ENCODE peak calls at places on chromosomes 16 and 17, in six cellular contexts. D is gastrocnemius medialis, F is AG04450, Z is HL-60, R is psoas muscle, O is PC-9. K is an unnamed sample.

GRCh38 chr17:34979153-34979552 is 1.2 kb upstream of the LIG3 start:
- DNase-seq in D (no peak), F (no peak), Z (no peak), R (no peak), O (no peak), K (no peak)

GRCh38 chr17:44971776-44972483 is 3.8 kb upstream of the C1QL1 start:
- DNase-seq in D (no peak), F (no peak), Z (no peak), R (no peak), O (no peak), K (no peak)

GRCh38 chr17:9676742-9677387 is 31.5 kb downstream of the USP43 start:
- DNase-seq in D (no peak), F (no peak), Z (no peak), R (no peak), O (peak; percentile 83), K (no peak)

GRCh38 chr17:43573579-43574321 is 27.6 kb upstream of the ETV4 start:
- DNase-seq in D (no peak), F (no peak), Z (no peak), R (no peak), O (no peak), K (no peak)

GRCh38 chr17:1555618-1556471 is 6.7 kb downstream of the PITPNA start:
- DNase-seq in D (peak; percentile 33), F (no peak), Z (peak; percentile 69), R (no peak), O (no peak), K (no peak)

GRCh38 chr16:1678500-1679098 is 520 bp downstream of the JPT2 start:
- DNase-seq in D (peak; percentile 39), F (no peak), Z (peak; percentile 38), R (no peak), O (no peak), K (peak; percentile 30)

GRCh38 chr17:20896153-20896649 is 146.6 kb downstream of the USP22 start:
- DNase-seq in D (no peak), F (no peak), Z (no peak), R (peak; percentile 67), O (no peak), K (peak; percentile 33)

GRCh38 chr16:26454102-26454501 is 612.6 kb upstream of the C16orf82 start:
- DNase-seq in D (no peak), F (no peak), Z (no peak), R (no peak), O (no peak), K (no peak)

GRCh38 chr17:2149934-2150333 is 95.0 kb downstream of the HIC1 start:
- DNase-seq in D (no peak), F (no peak), Z (no peak), R (no peak), O (no peak), K (no peak)

GRCh38 chr17:34076743-34077631 is 178.1 kb upstream of the CCL2 start:
- DNase-seq in D (no peak), F (no peak), Z (no peak), R (no peak), O (no peak), K (no peak)

GRCh38 chr16:81449241-81449640 is 4.6 kb downstream of the CMIP start:
- DNase-seq in D (no peak), F (no peak), Z (no peak), R (no peak), O (no peak), K (no peak)

GRCh38 chr17:34756670-34757021 is 177.3 kb downstream of the TMEM132E start:
- DNase-seq in D (no peak), F (no peak), Z (no peak), R (no peak), O (no peak), K (no peak)

GRCh38 chr16:23679274-23679985 is 741 bp downstream of the PLK1 start:
- DNase-seq in D (no peak), F (no peak), Z (peak; percentile 87), R (no peak), O (peak; percentile 62), K (no peak)

GRCh38 chr17:51044964-51045363 is 75.7 kb downstream of the SPAG9 start:
- DNase-seq in D (no peak), F (no peak), Z (no peak), R (no peak), O (no peak), K (no peak)

GRCh38 chr16:700684-701584 is 4.7 kb downstream of the FBXL16 start:
- DNase-seq in D (no peak), F (no peak), Z (no peak), R (no peak), O (no peak), K (no peak)

GRCh38 chr16:88344411-88345030 is 38.2 kb upstream of the ZNF469 start:
- DNase-seq in D (no peak), F (no peak), Z (no peak), R (no peak), O (no peak), K (no peak)

GRCh38 chr17:81514735-81515529 is 2.3 kb upstream of the ACTG1 start:
- DNase-seq in D (peak; percentile 77), F (no peak), Z (no peak), R (peak; percentile 89), O (peak; percentile 93), K (peak; percentile 61)
- H3K27me3 ChIP-seq in D (peaks cover 12% of the 10 kb centered on the region), F (no peaks in the 10 kb centered on the region), Z (peaks cover 7% of the 10 kb centered on the region), R (no peaks in the 10 kb centered on the region), O (no peaks in the 10 kb centered on the region), K (no peaks in the 10 kb centered on the region)

GRCh38 chr17:38719943-38720641 is 10.0 kb upstream of the CISD3 start:
- DNase-seq in D (no peak), F (no peak), Z (no peak), R (no peak), O (no peak), K (no peak)
- H3K27ac ChIP-seq in D (no peak overlapping the region), F (no peak overlapping the region), Z (no peak overlapping the region), R (no peak overlapping the region), O (no peak overlapping the region), K (no peak overlapping the region)

DNA sequence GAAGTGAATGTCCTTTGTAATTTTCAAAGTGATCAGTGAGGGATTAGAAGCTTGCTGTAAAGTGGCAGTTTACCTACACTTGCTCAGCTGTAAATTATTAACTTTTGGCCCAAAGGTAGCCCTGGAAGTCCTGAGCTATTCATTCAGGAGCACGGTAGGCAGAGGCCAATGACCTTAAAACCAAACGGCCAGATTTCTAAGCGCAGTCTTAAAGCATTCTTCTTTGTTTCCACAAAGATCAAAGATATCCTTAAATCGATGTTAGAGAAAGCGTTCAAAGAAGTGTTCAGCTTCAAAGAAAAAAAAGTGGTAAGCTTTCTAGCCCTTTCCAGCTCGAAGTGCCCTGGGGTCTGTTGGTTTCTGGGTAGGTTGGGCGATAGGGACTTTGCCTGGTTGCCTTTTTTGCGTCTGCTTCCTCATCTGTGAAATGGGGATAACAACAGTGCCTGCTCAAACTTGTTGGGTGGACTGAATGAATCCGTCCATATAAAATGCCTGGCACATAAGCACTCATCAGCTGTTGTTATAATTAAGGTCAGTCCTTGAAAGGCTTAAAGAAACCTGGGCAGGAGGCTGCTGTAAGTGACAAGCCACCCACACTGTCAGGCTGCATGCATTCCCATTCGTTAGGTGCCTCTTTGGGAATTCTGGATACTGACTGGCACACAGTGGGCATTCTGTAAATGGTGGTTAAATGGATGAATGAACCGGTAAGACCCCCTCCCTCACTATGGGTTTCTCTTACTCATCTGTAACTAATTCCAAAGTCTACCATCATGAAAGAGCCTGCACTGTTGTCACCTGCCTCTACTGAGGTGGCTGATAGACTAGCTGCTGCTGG is 113.2 kb downstream of the PRKCA start:
- DNase-seq in D (no peak), F (no peak), Z (no peak), R (no peak), O (no peak), K (no peak)
- H3K27me3 ChIP-seq in D (no peaks in the 10 kb centered on the region), F (no peaks in the 10 kb centered on the region), Z (no peaks in the 10 kb centered on the region), R (no peaks in the 10 kb centered on the region), O (no peaks in the 10 kb centered on the region), K (no peaks in the 10 kb centered on the region)

GRCh38 chr17:40909755-40910154 is 24.7 kb upstream of the KRT20 start:
- DNase-seq in D (no peak), F (peak; percentile 59), Z (no peak), R (no peak), O (no peak), K (no peak)
- H3K27ac ChIP-seq in D (no peak overlapping the region), F (peak overlapping the region; percentile 89), Z (no peak overlapping the region), R (peak overlapping the region; percentile 49), O (peak overlapping the region; percentile 95), K (no peak overlapping the region)

GRCh38 chr16:72848045-72848410 is 199.9 kb downstream of the ZFHX3 start:
- DNase-seq in D (no peak), F (no peak), Z (no peak), R (no peak), O (no peak), K (no peak)

GRCh38 chr16:72847187-72848044 is 200.5 kb downstream of the ZFHX3 start:
- DNase-seq in D (no peak), F (no peak), Z (no peak), R (no peak), O (peak; percentile 12), K (no peak)

GRCh38 chr16:72844225-72844920 is 203.6 kb downstream of the ZFHX3 start:
- DNase-seq in D (no peak), F (no peak), Z (no peak), R (no peak), O (no peak), K (no peak)

GRCh38 chr16:72846594-72846993 is 201.3 kb downstream of the ZFHX3 start:
- DNase-seq in D (no peak), F (no peak), Z (no peak), R (no peak), O (no peak), K (no peak)

DNA sequence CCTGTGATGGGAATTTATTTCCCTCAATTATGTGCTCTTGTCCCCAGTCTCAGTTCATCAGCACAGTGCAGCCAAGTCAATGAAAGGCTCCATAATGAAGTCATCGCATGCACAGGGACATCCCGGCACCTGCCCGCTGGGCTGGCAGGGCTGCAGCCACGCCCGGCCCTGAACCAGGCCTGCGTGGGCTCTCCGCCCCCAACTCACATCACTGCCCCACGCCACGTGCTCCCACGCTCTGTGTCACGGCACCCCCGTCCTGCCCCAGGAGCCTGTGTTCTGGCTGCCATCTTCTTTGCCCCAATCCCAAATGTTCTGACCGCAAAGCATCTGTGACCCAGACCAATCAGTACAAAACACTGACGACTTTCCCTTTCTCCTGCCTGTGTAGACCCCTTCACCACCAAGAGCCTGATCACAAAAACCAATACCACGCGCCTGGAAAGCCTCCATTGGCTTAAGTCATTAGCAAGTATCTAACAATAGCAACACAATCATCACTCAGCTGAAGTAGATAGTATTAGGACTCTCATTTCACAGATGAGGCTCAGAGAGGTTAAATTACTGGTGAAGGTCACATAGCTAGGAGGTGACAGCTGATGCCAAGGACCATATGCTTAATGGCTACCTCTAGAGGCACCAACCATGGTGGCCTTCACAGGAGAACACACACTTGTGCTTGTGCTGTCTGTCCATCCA is 202.5 kb downstream of the ZFHX3 start:
- DNase-seq in D (no peak), F (no peak), Z (no peak), R (no peak), O (no peak), K (no peak)
- H3K27me3 ChIP-seq in D (no peaks in the 10 kb centered on the region), F (no peaks in the 10 kb centered on the region), Z (no peaks in the 10 kb centered on the region), R (no peaks in the 10 kb centered on the region), O (no peaks in the 10 kb centered on the region), K (no peaks in the 10 kb centered on the region)

GRCh38 chr16:57148481-57148880 is 37.4 kb downstream of the PSME3IP1 start:
- DNase-seq in D (no peak), F (no peak), Z (no peak), R (no peak), O (no peak), K (no peak)
- H3K27ac ChIP-seq in D (peak overlapping the region; percentile 2), F (no peak overlapping the region), Z (no peak overlapping the region), R (peak overlapping the region; percentile 36), O (no peak overlapping the region), K (no peak overlapping the region)

DNA sequence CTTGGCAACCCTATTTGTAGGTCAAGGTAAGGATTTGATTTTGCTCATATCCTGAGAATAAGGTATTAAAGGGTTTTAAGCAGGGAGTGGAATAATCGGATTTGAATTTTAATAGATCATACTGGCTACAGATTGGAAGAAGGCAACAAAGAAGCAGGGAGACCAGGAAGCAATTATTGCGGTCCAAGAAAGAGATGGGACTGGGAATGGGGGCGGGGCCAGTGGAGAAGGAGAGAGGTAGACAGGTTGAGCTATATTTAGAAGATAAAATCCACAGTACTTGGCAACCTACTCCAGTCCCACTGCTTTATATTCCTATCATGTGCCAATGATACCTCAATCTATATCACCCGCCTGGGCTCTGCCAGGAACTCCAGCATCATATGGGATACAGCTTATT is 5.8 kb upstream of the NOL11 start:
- DNase-seq in D (no peak), F (no peak), Z (no peak), R (no peak), O (no peak), K (no peak)
- H3K27me3 ChIP-seq in D (no peaks in the 10 kb centered on the region), F (no peaks in the 10 kb centered on the region), Z (no peaks in the 10 kb centered on the region), R (no peaks in the 10 kb centered on the region), O (no peaks in the 10 kb centered on the region), K (no peaks in the 10 kb centered on the region)

K was measured in effector memory CD4-positive, alpha-beta T cell.